ENCODE peak calls at places on chromosomes 12 and 14, in four cellular contexts. D is K562, F is H1, B is HepG2. S is an unnamed sample.

GRCh38 chr14:55780156-55780946 is 200.3 kb downstream of the KTN1 start:
- DNase-seq in F (no peak), B (no peak), D (no peak), S (peak)

GRCh38 chr14:104135121-104135903 is 3.1 kb upstream of the KIF26A start:
- DNase-seq in D (no peak), F (peak), B (peak), S (peak)

GRCh38 chr14:91417983-91418386 is 365 bp upstream of the CCDC88C start:
- DNase-seq in B (peak), D (peak), F (peak), S (peak)

GRCh38 chr12:49347307-49348237 is 884 bp downstream of the DNAJC22 start:
- DNase-seq in D (peak), B (peak), F (peak), S (peak)

GRCh38 chr12:24278832-24279231 is 329.4 kb upstream of the SOX5 start:
- DNase-seq in F (no peak), D (no peak), B (no peak), S (no peak)

GRCh38 chr12:115387392-115387791 is 703.4 kb upstream of the TBX3 start:
- DNase-seq in F (no peak), B (peak), D (no peak), S (no peak)

GRCh38 chr14:99274346-99275221 is 2.6 kb upstream of the BCL11B start:
- DNase-seq in B (peak), F (peak), D (peak), S (peak)

GRCh38 chr12:132367401-132367851 is 38.0 kb upstream of the GALNT9 start:
- DNase-seq in B (no peak), D (no peak), F (no peak), S (no peak)

GRCh38 chr12:66066071-66066928 is 64.2 kb downstream of the LLPH start:
- DNase-seq in D (no peak), B (peak), F (no peak), S (no peak)

GRCh38 chr14:24231263-24232120 is 675 bp downstream of the NEDD8 start:
- DNase-seq in F (peak), B (peak), D (peak), S (peak)

GRCh38 chr14:96202441-96203094 is 2.1 kb upstream of the BDKRB2 start:
- DNase-seq in F (no peak), D (no peak), B (no peak), S (no peak)

GRCh38 chr12:65533177-65533883 is 254.8 kb downstream of the MSRB3 start:
- DNase-seq in F (no peak), B (no peak), D (no peak), S (no peak)

GRCh38 chr14:75389679-75390078 is 38.1 kb upstream of the JDP2 start:
- DNase-seq in B (no peak), F (no peak), D (no peak), S (no peak)

GRCh38 chr12:94262228-94263010 is 114.0 kb downstream of the PLXNC1 start:
- DNase-seq in B (no peak), D (peak), F (no peak), S (peak)

GRCh38 chr12:120168337-120168736 is 26.2 kb downstream of the GCN1 start:
- DNase-seq in F (no peak), B (no peak), D (no peak), S (no peak)

GRCh38 chr12:12645485-12645884 is 33.8 kb downstream of the CREBL2 start:
- DNase-seq in F (no peak), B (peak), D (peak), S (no peak)

GRCh38 chr12:100877776-100878175 is 83.2 kb downstream of the ANO4 start:
- DNase-seq in D (no peak), F (no peak), B (no peak), S (peak)
- TF ChIP-seq PHF8 in D (no peak), F (no peak), B (no peak), S (no peak)

DNA sequence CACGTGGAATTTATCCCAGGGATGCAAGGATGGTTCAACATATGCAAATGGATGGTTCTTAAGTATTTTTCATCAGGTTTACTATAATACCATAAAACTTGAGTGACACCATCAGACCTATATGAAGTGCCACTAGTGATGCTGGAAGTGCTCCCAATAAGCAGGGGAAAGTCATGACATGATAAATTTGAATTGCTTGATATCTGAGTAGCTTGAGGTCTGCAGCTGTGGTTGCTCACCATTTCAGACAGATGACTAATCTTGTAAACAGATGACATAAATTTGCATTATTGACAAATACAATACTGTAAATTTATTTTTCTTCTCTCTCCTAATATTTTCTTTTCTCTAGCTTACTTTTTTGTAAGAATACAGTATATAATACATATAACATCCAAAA is 13.7 kb upstream of the PRPF39 start:
- DNase-seq in D (no peak), B (no peak), F (no peak), S (no peak)
- TF ChIP-seq PHF8 in D (no peak), B (no peak), F (no peak), S (no peak)

GRCh38 chr12:6020930-6021329 is 75.9 kb upstream of the ANO2 start:
- DNase-seq in F (no peak), D (no peak), B (no peak), S (no peak)
- TF ChIP-seq PHF8 in F (no peak), D (no peak), B (no peak), S (no peak)

GRCh38 chr14:64689292-64689691 is 14.9 kb upstream of the PLEKHG3 start:
- DNase-seq in D (no peak), B (peak), F (no peak), S (no peak)

GRCh38 chr14:64685364-64686130 is 18.7 kb upstream of the PLEKHG3 start:
- DNase-seq in D (no peak), F (no peak), B (no peak), S (no peak)

GRCh38 chr14:64688801-64689200 is 15.4 kb upstream of the PLEKHG3 start:
- DNase-seq in F (no peak), B (no peak), D (no peak), S (no peak)

GRCh38 chr14:64686216-64686615 is 18.0 kb upstream of the PLEKHG3 start:
- DNase-seq in B (no peak), D (no peak), F (no peak), S (no peak)

GRCh38 chr14:64688028-64688427 is 16.2 kb upstream of the PLEKHG3 start:
- DNase-seq in D (no peak), B (no peak), F (no peak), S (no peak)
- TF ChIP-seq PHF8 in D (no peak), B (no peak), F (no peak), S (no peak)